ENCODE peak calls at places on chromosome 18, in four cellular contexts. T is stimulated activated CD4-positive, alpha-beta T cell treated with anti-CD3 and anti-CD28 coated beads, Interleukin-4, amount 100 ng/mL, for 48 hours; H is stimulated activated CD8-positive, alpha-beta memory T cell treated with anti-CD3 and anti-CD28 coated beads, Interleukin-7, amount 100 ng/mL, for 1 hour; Q is M059J. X is an unnamed sample.

GRCh38 chr18:60040966-60041365 is 141.2 kb downstream of the PMAIP1 start:
- DNase-seq in T (no peak), H (no peak), Q (no peak), X (no peak)

GRCh38 chr18:21004721-21005120 is 106.9 kb downstream of the ROCK1 start:
- DNase-seq in T (no peak), H (no peak), Q (peak; percentile 73), X (no peak)

GRCh38 chr18:12333650-12334279 is 25.7 kb downstream of the TUBB6 start:
- DNase-seq in T (no peak), H (no peak), Q (no peak), X (no peak)

GRCh38 chr18:10320848-10321247 is 133.6 kb upstream of the APCDD1 start:
- DNase-seq in T (no peak), H (no peak), Q (no peak), X (peak; percentile 84)

GRCh38 chr18:58496937-58497336 is 132.0 kb downstream of the ALPK2 start:
- DNase-seq in T (no peak), H (no peak), Q (peak; percentile 18), X (peak; percentile 9)

GRCh38 chr18:12868576-12868975 is 15.5 kb downstream of the PTPN2 start:
- DNase-seq in T (no peak), H (no peak), Q (no peak), X (no peak)

GRCh38 chr18:32545631-32546030 is 74.9 kb upstream of the GAREM1 start:
- DNase-seq in T (no peak), H (no peak), Q (no peak), X (no peak)

GRCh38 chr18:79531386-79531785 is 135.7 kb downstream of the NFATC1 start:
- DNase-seq in T (no peak), H (no peak), Q (no peak), X (no peak)

GRCh38 chr18:66749030-66749429 is 145.1 kb upstream of the CDH19 start:
- DNase-seq in T (no peak), H (no peak), Q (no peak), X (peak; percentile 0)

GRCh38 chr18:59219672-59220163 is at the start of gene GRP:
- DNase-seq in T (no peak), H (no peak), Q (no peak), X (no peak)

GRCh38 chr18:74818776-74819175 is 221.1 kb downstream of the ZNF407 start:
- DNase-seq in T (no peak), H (no peak), Q (no peak), X (no peak)

GRCh38 chr18:55078289-55078916 is 119.1 kb upstream of the CCDC68 start:
- DNase-seq in T (no peak), H (no peak), Q (no peak), X (no peak)

GRCh38 chr18:59357928-59358327 is 1.1 kb downstream of the LMAN1 start:
- DNase-seq in T (no peak), H (no peak), Q (peak; percentile 86), X (peak; percentile 8)

GRCh38 chr18:903703-904102 is 968 bp upstream of the ADCYAP1 start:
- DNase-seq in T (peak; percentile 39), H (no peak), Q (peak; percentile 45), X (peak; percentile 22)

GRCh38 chr18:35029103-35029502 is 12.1 kb upstream of the MAPRE2 start:
- DNase-seq in T (no peak), H (no peak), Q (peak; percentile 70), X (no peak)

GRCh38 chr18:21064347-21064746 is 47.3 kb downstream of the ROCK1 start:
- DNase-seq in T (no peak), H (no peak), Q (no peak), X (no peak)

GRCh38 chr18:11096411-11096810 is 53.0 kb downstream of the PIEZO2 start:
- DNase-seq in T (no peak), H (no peak), Q (peak; percentile 67), X (no peak)